ENCODE peak calls at places on chromosome 19, in five cellular contexts. One of them, this sample, is unnamed.

GRCh38 chr19:55913643-55914268 is 18.4 kb downstream of the NLRP13 start:
- DNase-seq in right atrium auricular region: peak; percentile 21
- DNase-seq in fibroblast of lung: no peak
- DNase-seq in SK-N-SH: peak; percentile 23
- DNase-seq in heart right ventricle: no peak
- DNase-seq in this sample: no peak

GRCh38 chr19:10701955-10702307 is 692 bp downstream of the QTRT1 start:
- DNase-seq in right atrium auricular region: no peak
- DNase-seq in fibroblast of lung: no peak
- DNase-seq in SK-N-SH: peak; percentile 82
- DNase-seq in heart right ventricle: no peak
- DNase-seq in this sample: peak; percentile 83

GRCh38 chr19:13986348-13986904 is 19.7 kb downstream of the RFX1 start:
- DNase-seq in right atrium auricular region: peak; percentile 90
- DNase-seq in fibroblast of lung: no peak
- DNase-seq in SK-N-SH: peak; percentile 97
- DNase-seq in heart right ventricle: peak; percentile 90
- DNase-seq in this sample: no peak

GRCh38 chr19:47779524-47780214 is 1.2 kb downstream of the SELENOW start:
- DNase-seq in right atrium auricular region: no peak
- DNase-seq in fibroblast of lung: no peak
- DNase-seq in SK-N-SH: no peak
- DNase-seq in heart right ventricle: peak; percentile 87
- DNase-seq in this sample: no peak

GRCh38 chr19:40677156-40677555 is 13.3 kb downstream of the NUMBL start:
- DNase-seq in right atrium auricular region: no peak
- DNase-seq in fibroblast of lung: no peak
- DNase-seq in SK-N-SH: no peak
- DNase-seq in heart right ventricle: no peak
- DNase-seq in this sample: no peak

GRCh38 chr19:43651758-43652545 is 12.3 kb upstream of the CADM4 start:
- DNase-seq in right atrium auricular region: no peak
- DNase-seq in fibroblast of lung: peak; percentile 50
- DNase-seq in SK-N-SH: peak; percentile 72
- DNase-seq in heart right ventricle: peak; percentile 62
- DNase-seq in this sample: peak; percentile 77

GRCh38 chr19:51701468-51702100 is 8.5 kb downstream of the SPACA6 start:
- DNase-seq in right atrium auricular region: no peak
- DNase-seq in fibroblast of lung: no peak
- DNase-seq in SK-N-SH: peak; percentile 2
- DNase-seq in heart right ventricle: no peak
- DNase-seq in this sample: no peak

GRCh38 chr19:31127132-31127967 is 221.9 kb downstream of the TSHZ3 start:
- DNase-seq in right atrium auricular region: no peak
- DNase-seq in fibroblast of lung: peak; percentile 98
- DNase-seq in SK-N-SH: no peak
- DNase-seq in heart right ventricle: no peak
- DNase-seq in this sample: no peak

GRCh38 chr19:10911579-10912363 is 16.7 kb downstream of the YIPF2 start:
- DNase-seq in right atrium auricular region: no peak
- DNase-seq in fibroblast of lung: no peak
- DNase-seq in SK-N-SH: no peak
- DNase-seq in heart right ventricle: no peak
- DNase-seq in this sample: no peak

GRCh38 chr19:7500811-7501450 is 12.1 kb upstream of the PEX11G start:
- DNase-seq in right atrium auricular region: no peak
- DNase-seq in fibroblast of lung: peak; percentile 73
- DNase-seq in SK-N-SH: peak; percentile 93
- DNase-seq in heart right ventricle: no peak
- DNase-seq in this sample: peak; percentile 92

GRCh38 chr19:49685845-49686332 is 3.5 kb upstream of the ADM5 start:
- DNase-seq in right atrium auricular region: no peak
- DNase-seq in fibroblast of lung: no peak
- DNase-seq in SK-N-SH: no peak
- DNase-seq in heart right ventricle: no peak
- DNase-seq in this sample: no peak

GRCh38 chr19:13172335-13173128 is 22.3 kb downstream of the IER2 start:
- DNase-seq in right atrium auricular region: peak; percentile 88
- DNase-seq in fibroblast of lung: peak; percentile 87
- DNase-seq in SK-N-SH: peak; percentile 74
- DNase-seq in heart right ventricle: peak; percentile 80
- DNase-seq in this sample: no peak

GRCh38 chr19:47107201-47107952 is 6.2 kb downstream of the ZC3H4 start:
- DNase-seq in right atrium auricular region: no peak
- DNase-seq in fibroblast of lung: no peak
- DNase-seq in SK-N-SH: no peak
- DNase-seq in heart right ventricle: no peak
- DNase-seq in this sample: no peak

GRCh38 chr19:15488489-15489226 is 9.4 kb upstream of the PGLYRP2 start:
- DNase-seq in right atrium auricular region: no peak
- DNase-seq in fibroblast of lung: no peak
- DNase-seq in SK-N-SH: no peak
- DNase-seq in heart right ventricle: no peak
- DNase-seq in this sample: no peak

GRCh38 chr19:7535993-7536685 is 622 bp downstream of the PNPLA6 start:
- DNase-seq in right atrium auricular region: no peak
- DNase-seq in fibroblast of lung: no peak
- DNase-seq in SK-N-SH: no peak
- DNase-seq in heart right ventricle: no peak
- DNase-seq in this sample: peak; percentile 61

GRCh38 chr19:14497347-14497921 is 1.5 kb upstream of the GIPC1 start:
- DNase-seq in right atrium auricular region: peak; percentile 68
- DNase-seq in fibroblast of lung: no peak
- DNase-seq in SK-N-SH: no peak
- DNase-seq in heart right ventricle: no peak
- DNase-seq in this sample: no peak

GRCh38 chr19:12834418-12834943 is at the start of gene RTBDN:
- DNase-seq in right atrium auricular region: no peak
- DNase-seq in fibroblast of lung: no peak
- DNase-seq in SK-N-SH: no peak
- DNase-seq in heart right ventricle: no peak
- DNase-seq in this sample: peak; percentile 63

GRCh38 chr19:28577666-28578065 is 635.3 kb downstream of the UQCRFS1 start:
- DNase-seq in right atrium auricular region: no peak
- DNase-seq in fibroblast of lung: no peak
- DNase-seq in SK-N-SH: no peak
- DNase-seq in heart right ventricle: no peak
- DNase-seq in this sample: no peak

GRCh38 chr19:23075031-23075733 is 41.6 kb upstream of the ZNF730 start:
- DNase-seq in right atrium auricular region: peak; percentile 64
- DNase-seq in fibroblast of lung: peak; percentile 80
- DNase-seq in SK-N-SH: peak; percentile 92
- DNase-seq in heart right ventricle: peak; percentile 55
- DNase-seq in this sample: peak; percentile 91

GRCh38 chr19:16315825-16316505 is 8.7 kb upstream of the KLF2 start:
- DNase-seq in right atrium auricular region: peak; percentile 90
- DNase-seq in fibroblast of lung: peak; percentile 98
- DNase-seq in SK-N-SH: no peak
- DNase-seq in heart right ventricle: peak; percentile 77
- DNase-seq in this sample: no peak

GRCh38 chr19:7668842-7669241 is at the start of gene RETN:
- DNase-seq in right atrium auricular region: no peak
- DNase-seq in fibroblast of lung: no peak
- DNase-seq in SK-N-SH: no peak
- DNase-seq in heart right ventricle: no peak
- DNase-seq in this sample: no peak

GRCh38 chr19:41821003-41821735 is 23.3 kb downstream of the LYPD4 start:
- DNase-seq in right atrium auricular region: no peak
- DNase-seq in fibroblast of lung: peak; percentile 10
- DNase-seq in SK-N-SH: peak; percentile 70
- DNase-seq in heart right ventricle: no peak
- DNase-seq in this sample: peak; percentile 69

GRCh38 chr19:49149652-49150105 is 5.5 kb downstream of the HRC start:
- DNase-seq in right atrium auricular region: peak; percentile 84
- DNase-seq in fibroblast of lung: peak; percentile 82
- DNase-seq in SK-N-SH: peak; percentile 84
- DNase-seq in heart right ventricle: peak; percentile 81
- DNase-seq in this sample: peak; percentile 83

GRCh38 chr19:590396-590745 is 690 bp downstream of the HCN2 start:
- DNase-seq in right atrium auricular region: no peak
- DNase-seq in fibroblast of lung: peak; percentile 45
- DNase-seq in SK-N-SH: peak; percentile 68
- DNase-seq in heart right ventricle: no peak
- DNase-seq in this sample: no peak

GRCh38 chr19:45710731-45711130 is 18.3 kb downstream of the QPCTL start:
- DNase-seq in right atrium auricular region: no peak
- DNase-seq in fibroblast of lung: no peak
- DNase-seq in SK-N-SH: no peak
- DNase-seq in heart right ventricle: no peak
- DNase-seq in this sample: no peak

GRCh38 chr19:42088471-42089190 is 12.7 kb downstream of the ZNF574 start:
- DNase-seq in right atrium auricular region: no peak
- DNase-seq in fibroblast of lung: peak; percentile 83
- DNase-seq in SK-N-SH: no peak
- DNase-seq in heart right ventricle: no peak
- DNase-seq in this sample: no peak

GRCh38 chr19:49301165-49301865 is 23.7 kb downstream of the SLC6A16 start:
- DNase-seq in right atrium auricular region: peak; percentile 79
- DNase-seq in fibroblast of lung: peak; percentile 43
- DNase-seq in SK-N-SH: peak; percentile 72
- DNase-seq in heart right ventricle: peak; percentile 58
- DNase-seq in this sample: peak; percentile 84

GRCh38 chr19:29562299-29563297 is 36.8 kb downstream of the VSTM2B start:
- DNase-seq in right atrium auricular region: peak; percentile 52
- DNase-seq in fibroblast of lung: no peak
- DNase-seq in SK-N-SH: no peak
- DNase-seq in heart right ventricle: no peak
- DNase-seq in this sample: no peak

GRCh38 chr19:12770922-12771321 is 4.4 kb downstream of the HOOK2 start:
- DNase-seq in right atrium auricular region: no peak
- DNase-seq in fibroblast of lung: no peak
- DNase-seq in SK-N-SH: no peak
- DNase-seq in heart right ventricle: no peak
- DNase-seq in this sample: no peak

GRCh38 chr19:17766543-17767131 is 15.4 kb downstream of the FCHO1 start:
- DNase-seq in right atrium auricular region: peak; percentile 82
- DNase-seq in fibroblast of lung: peak; percentile 65
- DNase-seq in SK-N-SH: no peak
- DNase-seq in heart right ventricle: peak; percentile 70
- DNase-seq in this sample: peak; percentile 94
- TF ChIP-seq CTCF in right atrium auricular region: peak; percentile 61
- TF ChIP-seq CTCF in fibroblast of lung: peak; percentile 96
- TF ChIP-seq CTCF in SK-N-SH: no peak
- TF ChIP-seq CTCF in heart right ventricle: peak; percentile 87
- TF ChIP-seq CTCF in this sample: peak; percentile 99

GRCh38 chr19:38653028-38653571 is 5.7 kb downstream of the ACTN4 start:
- DNase-seq in right atrium auricular region: peak; percentile 83
- DNase-seq in fibroblast of lung: peak; percentile 57
- DNase-seq in SK-N-SH: no peak
- DNase-seq in heart right ventricle: no peak
- DNase-seq in this sample: peak; percentile 63
- H3K27ac ChIP-seq in right atrium auricular region: peak overlapping the region; percentile 98
- H3K27ac ChIP-seq in fibroblast of lung: peak overlapping the region; percentile 88
- H3K27ac ChIP-seq in SK-N-SH: peak overlapping the region; percentile 66
- H3K27ac ChIP-seq in heart right ventricle: peak overlapping the region; percentile 90
- H3K27ac ChIP-seq in this sample: peak overlapping the region; percentile 80

GRCh38 chr19:35139618-35139943 is 957 bp downstream of the FXYD1 start:
- DNase-seq in right atrium auricular region: peak; percentile 72
- DNase-seq in fibroblast of lung: no peak
- DNase-seq in SK-N-SH: no peak
- DNase-seq in heart right ventricle: no peak
- DNase-seq in this sample: peak; percentile 29

GRCh38 chr19:35140207-35140897 is 1.7 kb downstream of the FXYD1 start:
- DNase-seq in right atrium auricular region: no peak
- DNase-seq in fibroblast of lung: no peak
- DNase-seq in SK-N-SH: no peak
- DNase-seq in heart right ventricle: no peak
- DNase-seq in this sample: peak; percentile 8

GRCh38 chr19:35142531-35143230 is 374 bp upstream of the FXYD7 start:
- DNase-seq in right atrium auricular region: no peak
- DNase-seq in fibroblast of lung: no peak
- DNase-seq in SK-N-SH: peak; percentile 91
- DNase-seq in heart right ventricle: no peak
- DNase-seq in this sample: peak; percentile 74

GRCh38 chr19:35141627-35142401 is 1.2 kb upstream of the FXYD7 start:
- DNase-seq in right atrium auricular region: no peak
- DNase-seq in fibroblast of lung: peak; percentile 22
- DNase-seq in SK-N-SH: no peak
- DNase-seq in heart right ventricle: no peak
- DNase-seq in this sample: peak; percentile 38

DNA sequence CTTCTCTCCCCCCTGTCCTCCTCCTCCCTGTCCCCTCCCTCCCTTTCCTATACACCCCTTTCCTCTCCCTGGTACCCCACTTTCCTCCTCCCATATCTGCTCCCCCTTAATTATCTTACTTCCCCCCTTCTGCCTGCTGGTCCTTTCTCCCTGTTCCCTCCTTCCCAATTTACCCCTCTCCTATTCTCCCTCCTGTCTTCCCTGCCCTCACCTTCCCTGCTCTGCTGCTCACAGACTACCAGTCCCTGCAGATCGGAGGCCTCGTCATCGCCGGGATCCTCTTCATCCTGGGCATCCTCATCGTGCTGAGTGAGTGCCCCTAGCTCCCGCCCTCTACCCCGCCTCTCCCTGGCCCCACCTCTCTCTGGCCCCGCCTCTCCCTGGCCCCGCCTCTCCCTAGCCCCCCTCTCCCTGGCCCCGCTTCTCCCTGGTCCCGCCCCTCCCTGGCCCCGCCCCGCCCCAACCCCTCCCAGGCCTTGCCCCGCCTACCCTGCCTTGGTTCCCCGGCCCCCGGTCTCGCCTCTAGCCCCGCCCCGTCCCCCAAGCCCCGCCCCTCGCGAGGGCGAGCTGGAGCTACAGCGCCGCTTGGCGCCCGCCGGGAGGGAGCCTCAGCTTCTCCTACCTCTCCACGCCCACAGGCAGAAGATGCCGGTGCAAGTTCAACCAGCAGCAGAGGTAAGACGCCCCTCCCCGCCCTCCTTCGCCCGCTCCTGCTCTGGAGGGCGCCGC is 2.0 kb upstream of the FXYD7 start:
- DNase-seq in right atrium auricular region: peak; percentile 94
- DNase-seq in fibroblast of lung: peak; percentile 77
- DNase-seq in SK-N-SH: peak; percentile 100
- DNase-seq in heart right ventricle: peak; percentile 89
- DNase-seq in this sample: peak; percentile 96
- H3K4me3 ChIP-seq in right atrium auricular region: peak overlapping the region; percentile 37
- H3K4me3 ChIP-seq in fibroblast of lung: peak overlapping the region; percentile 32
- H3K4me3 ChIP-seq in SK-N-SH: no peak overlapping the region
- H3K4me3 ChIP-seq in heart right ventricle: peak overlapping the region; percentile 60
- H3K4me3 ChIP-seq in this sample: peak overlapping the region; percentile 24

GRCh38 chr19:6424939-6425731 is 524 bp upstream of the KHSRP start:
- DNase-seq in right atrium auricular region: peak; percentile 100
- DNase-seq in fibroblast of lung: peak; percentile 100
- DNase-seq in SK-N-SH: peak; percentile 96
- DNase-seq in heart right ventricle: peak; percentile 100
- DNase-seq in this sample: peak; percentile 99

GRCh38 chr19:6427131-6427530 is 2.5 kb upstream of the KHSRP start:
- DNase-seq in right atrium auricular region: no peak
- DNase-seq in fibroblast of lung: no peak
- DNase-seq in SK-N-SH: no peak
- DNase-seq in heart right ventricle: no peak
- DNase-seq in this sample: no peak

GRCh38 chr19:6423499-6424189 is 967 bp downstream of the KHSRP start:
- DNase-seq in right atrium auricular region: peak; percentile 61
- DNase-seq in fibroblast of lung: peak; percentile 42
- DNase-seq in SK-N-SH: peak; percentile 65
- DNase-seq in heart right ventricle: no peak
- DNase-seq in this sample: peak; percentile 50

GRCh38 chr19:6424190-6424938 is at the start of gene KHSRP:
- DNase-seq in right atrium auricular region: no peak
- DNase-seq in fibroblast of lung: no peak
- DNase-seq in SK-N-SH: peak; percentile 98
- DNase-seq in heart right ventricle: no peak
- DNase-seq in this sample: no peak

GRCh38 chr19:6425732-6426686 is 1.4 kb upstream of the KHSRP start:
- DNase-seq in right atrium auricular region: no peak
- DNase-seq in fibroblast of lung: no peak
- DNase-seq in SK-N-SH: peak; percentile 27
- DNase-seq in heart right ventricle: no peak
- DNase-seq in this sample: peak; percentile 55
- TF ChIP-seq CTCF in right atrium auricular region: no peak
- TF ChIP-seq CTCF in fibroblast of lung: no peak
- TF ChIP-seq CTCF in SK-N-SH: peak; percentile 21
- TF ChIP-seq CTCF in heart right ventricle: no peak
- TF ChIP-seq CTCF in this sample: peak; percentile 54

This sample was measured in WERI-Rb-1.